ENCODE peak calls at places on chromosomes 7 and 10, in ten cellular contexts. L is suprapubic skin, H is stomach, V is spleen, S is K562, X is lower leg skin, C is NB4, K is breast epithelium, Z is tibial nerve, Y is A549. F is an unnamed sample.

GRCh38 chr10:103439776-103440175 is 12.4 kb downstream of the CALHM2 start:
- DNase-seq in L (no peak), S (no peak), X (no peak), H (no peak), K (no peak), Y (no peak), C (no peak), V (no peak), Z (no peak), F (no peak)

GRCh38 chr10:119502214-119502613 is 40.3 kb downstream of the RGS10 start:
- DNase-seq in X (no peak), Y (no peak), C (no peak), K (no peak), S (no peak), V (peak), H (peak), Z (no peak), L (no peak), F (no peak)

GRCh38 chr7:24825931-24826661 is 68.8 kb upstream of the GSDME start:
- DNase-seq in Y (peak), Z (no peak), C (no peak), V (no peak), H (peak), L (no peak), S (peak), X (peak), K (no peak), F (no peak)

GRCh38 chr10:113921571-113922370 is 67.3 kb downstream of the NHLRC2 start:
- DNase-seq in C (no peak), K (no peak), V (no peak), L (no peak), Y (no peak), S (no peak), X (no peak), Z (no peak), H (no peak), F (no peak)

GRCh38 chr7:34821965-34822558 is 164.0 kb downstream of the NPSR1 start:
- DNase-seq in S (no peak), K (no peak), C (no peak), X (no peak), Z (no peak), L (no peak), H (no peak), Y (no peak), V (no peak), F (no peak)

GRCh38 chr10:119189811-119190282 is 11.2 kb upstream of the PRDX3 start:
- DNase-seq in V (no peak), X (no peak), Z (no peak), K (no peak), L (no peak), Y (no peak), H (no peak), C (peak), S (no peak), F (no peak)

GRCh38 chr10:132721725-132722124 is 64.2 kb downstream of the NKX6-2 start:
- DNase-seq in C (no peak), L (no peak), S (no peak), V (no peak), K (no peak), Y (no peak), X (no peak), H (no peak), Z (no peak), F (no peak)

GRCh38 chr7:126698909-126699308 is 553.8 kb downstream of the GRM8 start:
- DNase-seq in H (no peak), Y (no peak), X (no peak), V (no peak), C (no peak), L (no peak), K (no peak), Z (no peak), S (no peak), F (no peak)

GRCh38 chr10:90042075-90042474 is 340.7 kb downstream of the KIF20B start:
- DNase-seq in V (peak), K (no peak), C (no peak), Y (no peak), Z (no peak), H (no peak), X (no peak), L (no peak), S (no peak), F (no peak)

GRCh38 chr7:141387521-141388217 is 163.5 kb upstream of the AGK start:
- DNase-seq in H (no peak), C (no peak), Y (no peak), L (no peak), K (no peak), X (no peak), S (no peak), V (no peak), Z (no peak), F (no peak)

GRCh38 chr7:47351233-47352154 is 230.4 kb downstream of the TNS3 start:
- DNase-seq in X (no peak), H (peak), L (no peak), Z (no peak), S (no peak), Y (no peak), K (peak), V (peak), C (peak), F (no peak)

GRCh38 chr7:128322040-128322643 is 21.6 kb downstream of the RBM28 start:
- DNase-seq in Y (peak), H (no peak), Z (no peak), V (no peak), C (peak), L (no peak), X (no peak), K (no peak), S (no peak), F (no peak)

GRCh38 chr10:70777063-70777875 is 7.9 kb downstream of the TBATA start:
- DNase-seq in Z (no peak), K (no peak), H (peak), L (no peak), Y (no peak), V (peak), C (no peak), S (no peak), X (no peak), F (no peak)

GRCh38 chr7:28180364-28181147 is at the start of gene JAZF1:
- DNase-seq in V (peak), S (peak), L (peak), C (peak), X (peak), K (peak), Y (peak), Z (peak), H (peak), F (peak)

GRCh38 chr7:156625585-156625984 is 15.0 kb upstream of the RNF32 start:
- DNase-seq in K (no peak), L (no peak), Y (no peak), V (no peak), Z (no peak), H (no peak), S (no peak), C (no peak), X (no peak), F (no peak)

GRCh38 chr7:37494940-37495339 is 46.3 kb upstream of the ELMO1 start:
- DNase-seq in Z (no peak), X (no peak), L (no peak), V (no peak), K (no peak), S (no peak), H (no peak), Y (no peak), C (peak), F (no peak)

GRCh38 chr7:131090866-131091692 is 236.6 kb upstream of the MKLN1 start:
- DNase-seq in X (no peak), S (no peak), K (no peak), Z (no peak), H (no peak), V (no peak), C (no peak), Y (no peak), L (no peak), F (no peak)

GRCh38 chr7:5360451-5360850 is 63.2 kb downstream of the TNRC18 start:
- DNase-seq in L (no peak), C (no peak), Y (no peak), Z (no peak), V (no peak), H (peak), K (no peak), S (no peak), X (no peak), F (no peak)

GRCh38 chr7:5359344-5359743 is 64.3 kb downstream of the TNRC18 start:
- DNase-seq in Z (no peak), V (no peak), K (no peak), X (no peak), Y (no peak), H (no peak), L (no peak), S (no peak), C (no peak), F (no peak)

GRCh38 chr7:5360971-5361370 is 62.7 kb downstream of the TNRC18 start:
- DNase-seq in Y (no peak), C (no peak), V (no peak), X (no peak), H (no peak), L (no peak), Z (no peak), S (no peak), K (no peak), F (no peak)

GRCh38 chr7:5356751-5357119 is 66.9 kb downstream of the TNRC18 start:
- DNase-seq in S (no peak), Z (no peak), Y (no peak), V (no peak), K (no peak), X (no peak), L (no peak), H (no peak), C (no peak), F (no peak)

DNA sequence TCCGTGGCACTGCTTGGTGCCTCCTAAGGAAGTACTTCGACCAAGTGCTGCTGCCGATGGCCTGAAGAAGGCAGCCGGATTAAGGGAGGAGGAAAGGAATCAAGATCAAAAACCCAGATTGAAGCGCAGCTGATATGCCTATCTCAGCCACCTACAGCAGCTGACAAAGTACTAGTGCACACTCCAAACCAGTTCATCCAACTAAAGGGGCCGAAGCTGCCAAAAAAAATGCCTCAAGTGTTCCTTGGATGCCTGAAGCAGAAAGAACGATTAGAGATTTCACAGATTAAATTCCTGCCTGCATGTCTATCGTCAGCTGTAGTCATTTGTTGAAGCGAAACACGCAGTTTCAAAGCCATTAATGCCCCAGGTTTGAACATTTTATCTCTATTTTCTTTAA is 65.7 kb downstream of the TNRC18 start:
- DNase-seq in Z (no peak), S (no peak), X (no peak), V (no peak), L (no peak), Y (no peak), C (no peak), K (no peak), H (no peak), F (no peak)
- TF ChIP-seq POLR2A in Z (no peak), S (no peak), X (no peak), V (no peak), L (no peak), Y (no peak), C (no peak), K (no peak), H (no peak), F (no peak)

GRCh38 chr10:62620491-62620890 is 184.0 kb upstream of the ADO start:
- DNase-seq in K (no peak), C (peak), Y (no peak), Z (no peak), L (no peak), X (no peak), H (no peak), S (no peak), V (no peak), F (no peak)

GRCh38 chr10:62619409-62619730 is 185.2 kb upstream of the ADO start:
- DNase-seq in Z (no peak), Y (no peak), L (no peak), X (no peak), V (no peak), K (no peak), C (peak), S (no peak), H (no peak), F (no peak)

GRCh38 chr10:62616885-62617635 is 187.5 kb upstream of the ADO start:
- DNase-seq in Y (no peak), S (no peak), H (no peak), V (no peak), Z (no peak), L (no peak), K (no peak), C (peak), X (no peak), F (no peak)

GRCh38 chr10:62617702-62618451 is 186.6 kb upstream of the ADO start:
- DNase-seq in S (no peak), Z (no peak), L (no peak), H (no peak), V (no peak), Y (no peak), X (no peak), C (peak), K (no peak), F (no peak)

DNA sequence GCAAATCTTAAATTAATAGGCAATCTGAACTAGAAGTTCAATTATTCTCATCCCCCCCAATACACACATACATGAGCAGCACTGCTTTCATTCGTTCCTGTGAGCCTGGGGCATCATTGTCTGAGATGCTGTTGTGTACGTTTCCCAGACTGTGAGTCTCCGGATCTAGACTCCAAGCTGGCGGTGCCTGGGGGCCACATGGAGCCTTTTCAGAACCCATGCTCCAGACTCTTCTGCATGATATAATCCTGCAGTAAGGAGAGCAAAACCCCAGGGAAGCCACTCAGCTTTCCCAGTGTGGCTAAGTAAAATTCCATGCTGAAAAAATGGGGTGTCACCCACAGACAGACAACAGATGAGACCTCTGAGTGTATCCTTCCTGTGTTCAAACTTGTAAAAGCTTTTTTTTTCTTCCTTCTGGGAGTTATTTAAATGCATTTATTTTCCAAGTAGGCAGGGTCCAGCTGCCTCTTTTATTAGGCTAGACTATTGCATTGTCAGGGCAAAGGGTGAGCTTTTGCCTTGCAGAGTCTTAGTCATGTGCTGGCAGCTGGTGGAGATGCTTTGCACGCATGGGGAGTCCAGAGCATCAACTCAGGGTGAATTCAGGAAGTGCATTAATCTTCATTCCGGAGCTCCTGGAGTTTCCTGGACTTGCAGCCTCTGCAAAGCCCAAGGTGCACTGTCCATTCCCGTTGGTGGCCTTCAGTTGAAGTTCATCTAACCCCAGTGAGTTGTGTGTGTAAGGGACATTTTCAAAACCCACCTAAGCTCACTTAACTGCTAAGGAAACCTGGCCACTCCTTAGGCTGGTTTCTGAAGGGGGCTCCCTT is 185.7 kb upstream of the ADO start:
- DNase-seq in Z (no peak), V (peak), X (no peak), C (peak), K (no peak), L (no peak), S (no peak), Y (peak), H (no peak), F (no peak)
- H3K4me3 ChIP-seq in Z (no peak), V (no peak), X (no peak), C (no peak), K (no peak), L (no peak), S (no peak), Y (no peak), H (no peak), F (no peak)

GRCh38 chr10:115129752-115130151 is 36.6 kb downstream of the ATRNL1 start:
- DNase-seq in Y (peak), Z (no peak), S (no peak), K (no peak), C (peak), V (no peak), X (no peak), L (no peak), H (no peak), F (no peak)
- TF ChIP-seq CTCF in Y (peak), Z (peak), S (no peak), K (peak), C (no peak), V (no peak), X (no peak), L (peak), H (peak), F (peak)

GRCh38 chr7:132410385-132410784 is 165.9 kb downstream of the PLXNA4 start:
- DNase-seq in K (no peak), C (peak), S (no peak), Y (no peak), H (no peak), L (no peak), Z (no peak), V (no peak), X (no peak), F (no peak)

GRCh38 chr7:132415259-132415658 is 161.0 kb downstream of the PLXNA4 start:
- DNase-seq in V (no peak), Z (no peak), K (no peak), Y (no peak), X (no peak), H (no peak), L (no peak), S (no peak), C (no peak), F (no peak)

GRCh38 chr7:132414857-132415256 is 161.4 kb downstream of the PLXNA4 start:
- DNase-seq in K (no peak), S (no peak), V (peak), H (no peak), C (no peak), Y (no peak), L (no peak), Z (no peak), X (no peak), F (no peak)

GRCh38 chr7:132411142-132411541 is 165.1 kb downstream of the PLXNA4 start:
- DNase-seq in X (no peak), V (peak), H (no peak), Z (no peak), K (no peak), L (no peak), C (no peak), S (no peak), Y (no peak), F (no peak)

DNA sequence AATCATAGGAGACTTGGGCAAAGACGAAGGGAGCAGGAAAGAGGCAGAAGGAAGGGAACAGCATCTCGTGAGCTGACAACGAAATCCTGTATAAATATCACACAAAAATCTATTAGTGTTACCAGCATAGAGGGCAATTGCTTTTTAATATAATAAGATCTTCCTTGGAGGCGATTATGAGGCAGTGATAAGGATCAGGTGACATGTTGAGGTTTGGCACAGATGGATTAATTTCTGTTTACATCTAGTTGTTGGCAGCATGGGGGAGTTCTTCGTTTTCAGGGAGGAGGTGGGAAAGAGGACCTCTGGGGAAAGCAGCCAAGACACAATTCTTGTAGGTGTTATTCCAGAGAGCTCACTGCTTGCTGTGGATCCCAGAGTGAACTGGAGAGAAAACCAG is 163.8 kb downstream of the PLXNA4 start:
- DNase-seq in Y (no peak), L (no peak), C (no peak), X (no peak), Z (no peak), V (no peak), S (no peak), K (no peak), H (no peak), F (no peak)
- TF ChIP-seq POLR2A in Y (no peak), L (no peak), C (no peak), X (no peak), Z (no peak), V (no peak), S (no peak), K (no peak), H (no peak), F (no peak)

DNA sequence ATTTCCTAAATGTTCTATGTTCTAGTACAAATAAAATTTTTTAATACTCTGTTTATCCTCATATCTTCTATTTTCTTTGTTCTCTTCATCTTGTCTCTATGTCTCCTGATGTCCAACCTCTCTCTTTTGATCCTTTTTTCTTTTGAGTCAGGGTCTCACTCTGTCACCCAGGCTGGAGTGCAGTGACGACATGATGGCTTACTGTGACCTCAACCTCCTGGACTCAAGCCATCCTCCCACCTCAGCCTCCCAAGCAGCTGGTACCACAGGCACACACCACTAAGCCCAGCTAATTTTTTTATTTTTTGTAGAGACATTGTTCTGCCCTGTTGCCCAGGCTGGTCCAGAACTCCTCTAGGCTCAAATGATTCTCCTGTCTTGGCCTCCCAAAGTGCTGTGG is 56.8 kb upstream of the GLCCI1 start:
- DNase-seq in V (no peak), C (no peak), L (no peak), K (no peak), Z (no peak), Y (no peak), S (no peak), H (no peak), X (no peak), F (no peak)
- H3K4me3 ChIP-seq in V (no peak), C (no peak), L (no peak), K (no peak), Z (no peak), Y (no peak), S (no peak), H (no peak), X (no peak), F (no peak)

DNA sequence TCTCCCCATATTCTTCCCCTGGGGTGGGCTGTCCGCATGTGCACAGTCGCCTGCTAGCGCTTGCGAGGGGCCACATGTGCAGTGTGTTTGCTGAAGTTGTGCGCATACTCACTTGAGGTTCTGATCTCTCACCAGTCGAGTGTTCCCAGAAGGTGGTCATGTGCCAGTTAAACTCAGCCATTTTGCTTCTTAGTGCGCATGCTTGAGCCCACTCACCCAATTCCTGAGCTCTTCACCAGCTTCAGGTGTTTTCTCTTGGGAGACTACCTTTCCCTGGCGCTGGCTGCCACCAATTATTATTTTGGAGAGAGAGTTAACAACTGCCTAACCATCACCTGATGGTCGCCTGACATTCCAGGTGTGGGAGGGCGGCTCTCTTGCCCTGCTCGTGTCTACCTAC is 25.2 kb upstream of the CPN1 start:
- DNase-seq in H (no peak), K (no peak), X (no peak), C (no peak), V (no peak), L (no peak), Z (no peak), S (no peak), Y (no peak), F (no peak)
- TF ChIP-seq CTCF in H (no peak), K (no peak), X (no peak), C (no peak), V (no peak), L (no peak), Z (no peak), S (no peak), Y (no peak), F (no peak)

F was measured in right lobe of liver.